ENCODE peak calls at places on chromosomes 7 and 10, in eight cellular contexts. P, G, K, U, W, M, L and D are unnamed samples.

GRCh38 chr10:93152136-93152535 is 78.4 kb downstream of the CYP26A1 start:
- DNase-seq in P (peak), G (peak), K (no peak), U (no peak), W (no peak), M (no peak), L (no peak), D (peak)

GRCh38 chr7:12584940-12585339 is 14.4 kb downstream of the SCIN start:
- DNase-seq in P (no peak), G (no peak), K (no peak), U (peak), W (no peak), M (no peak), L (no peak), D (no peak)

GRCh38 chr7:5429253-5429856 is 5.7 kb upstream of the TNRC18 start:
- DNase-seq in P (no peak), G (no peak), K (peak), U (no peak), W (no peak), M (no peak), L (peak), D (no peak)

GRCh38 chr7:2088801-2089200 is 143.9 kb downstream of the MAD1L1 start:
- DNase-seq in P (no peak), G (no peak), K (no peak), U (no peak), W (no peak), M (no peak), L (no peak), D (no peak)

GRCh38 chr7:154837622-154838021 is 165.3 kb downstream of the PAXIP1 start:
- DNase-seq in P (no peak), G (no peak), K (no peak), U (no peak), W (no peak), M (no peak), L (no peak), D (no peak)

GRCh38 chr10:25114036-25114411 is 60.8 kb upstream of the GPR158 start:
- DNase-seq in P (no peak), G (no peak), K (no peak), U (no peak), W (no peak), M (no peak), L (no peak), D (no peak)

GRCh38 chr7:77674878-77675277 is 21.4 kb upstream of the RSBN1L start:
- DNase-seq in P (no peak), G (no peak), K (no peak), U (peak), W (no peak), M (no peak), L (no peak), D (peak)

GRCh38 chr10:108358912-108359311 is 1194.4 kb upstream of the SORCS1 start:
- DNase-seq in P (peak), G (peak), K (no peak), U (peak), W (no peak), M (no peak), L (no peak), D (peak)

GRCh38 chr10:4214912-4215311 is 429.9 kb upstream of the KLF6 start:
- DNase-seq in P (no peak), G (no peak), K (no peak), U (no peak), W (no peak), M (no peak), L (no peak), D (no peak)

GRCh38 chr7:83791737-83792136 is 142.8 kb upstream of the SEMA3E start:
- DNase-seq in P (no peak), G (no peak), K (no peak), U (peak), W (no peak), M (no peak), L (no peak), D (peak)

GRCh38 chr7:16619979-16620408 is 25.6 kb downstream of the ANKMY2 start:
- DNase-seq in P (no peak), G (no peak), K (no peak), U (no peak), W (no peak), M (no peak), L (no peak), D (peak)

GRCh38 chr7:36260481-36260880 is 107.4 kb downstream of the EEPD1 start:
- DNase-seq in P (no peak), G (no peak), K (no peak), U (no peak), W (no peak), M (no peak), L (no peak), D (no peak)

GRCh38 chr10:119896937-119897336 is 4.4 kb downstream of the SEC23IP start:
- DNase-seq in P (no peak), G (no peak), K (no peak), U (peak), W (peak), M (no peak), L (no peak), D (peak)

GRCh38 chr10:88107296-88107695 is 243.9 kb downstream of the PTEN start:
- DNase-seq in P (no peak), G (no peak), K (no peak), U (no peak), W (no peak), M (no peak), L (no peak), D (no peak)

GRCh38 chr7:126699707-126700106 is 553.0 kb downstream of the GRM8 start:
- DNase-seq in P (no peak), G (no peak), K (no peak), U (no peak), W (no peak), M (no peak), L (no peak), D (no peak)

GRCh38 chr7:73966062-73966940 is 61.7 kb upstream of the ELN start:
- DNase-seq in P (no peak), G (no peak), K (no peak), U (no peak), W (no peak), M (no peak), L (peak), D (no peak)

GRCh38 chr7:36775673-36776072 is 51.4 kb upstream of the AOAH start:
- DNase-seq in P (no peak), G (no peak), K (no peak), U (no peak), W (no peak), M (no peak), L (no peak), D (no peak)

DNA sequence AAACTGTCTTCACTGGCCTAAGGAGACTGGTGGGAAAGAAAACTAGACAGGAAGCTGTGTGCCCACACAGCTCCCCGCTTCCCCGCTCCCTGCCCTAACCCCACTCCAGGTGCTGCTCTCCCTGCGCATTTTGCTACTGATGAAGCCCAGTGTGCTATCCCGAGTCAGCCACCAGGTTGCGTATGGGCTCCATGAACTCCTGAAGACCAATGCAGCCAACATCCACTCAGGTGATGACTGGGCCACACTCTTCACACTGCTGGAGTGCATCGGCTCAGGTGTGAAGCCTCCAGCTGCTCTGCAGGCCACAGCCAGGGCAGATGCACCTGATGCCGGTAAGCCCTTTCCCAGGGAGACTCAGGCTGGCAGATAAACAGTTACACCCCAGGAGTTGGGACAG is 20.3 kb upstream of the NFKB2 start:
- DNase-seq in P (no peak), G (no peak), K (no peak), U (no peak), W (no peak), M (no peak), L (no peak), D (no peak)
- TF ChIP-seq CTCF in P (peak), G (peak), K (no peak), U (no peak), W (no peak), M (no peak), L (no peak), D (no peak)

GRCh38 chr7:105137898-105138297 is 123.9 kb downstream of the KMT2E start:
- DNase-seq in P (no peak), G (no peak), K (no peak), U (no peak), W (no peak), M (no peak), L (no peak), D (no peak)

GRCh38 chr7:105133986-105134655 is 120.1 kb downstream of the KMT2E start:
- DNase-seq in P (no peak), G (no peak), K (no peak), U (no peak), W (no peak), M (no peak), L (no peak), D (no peak)

GRCh38 chr7:105133358-105133757 is 119.4 kb downstream of the KMT2E start:
- DNase-seq in P (no peak), G (no peak), K (no peak), U (no peak), W (no peak), M (no peak), L (no peak), D (no peak)

GRCh38 chr7:105139381-105139780 is 125.4 kb downstream of the KMT2E start:
- DNase-seq in P (no peak), G (no peak), K (no peak), U (no peak), W (no peak), M (no peak), L (no peak), D (no peak)

GRCh38 chr7:105136221-105136620 is 122.2 kb downstream of the KMT2E start:
- DNase-seq in P (no peak), G (no peak), K (no peak), U (no peak), W (no peak), M (no peak), L (no peak), D (no peak)
- TF ChIP-seq CTCF in P (no peak), G (no peak), K (no peak), U (no peak), W (no peak), M (no peak), L (no peak), D (peak)

DNA sequence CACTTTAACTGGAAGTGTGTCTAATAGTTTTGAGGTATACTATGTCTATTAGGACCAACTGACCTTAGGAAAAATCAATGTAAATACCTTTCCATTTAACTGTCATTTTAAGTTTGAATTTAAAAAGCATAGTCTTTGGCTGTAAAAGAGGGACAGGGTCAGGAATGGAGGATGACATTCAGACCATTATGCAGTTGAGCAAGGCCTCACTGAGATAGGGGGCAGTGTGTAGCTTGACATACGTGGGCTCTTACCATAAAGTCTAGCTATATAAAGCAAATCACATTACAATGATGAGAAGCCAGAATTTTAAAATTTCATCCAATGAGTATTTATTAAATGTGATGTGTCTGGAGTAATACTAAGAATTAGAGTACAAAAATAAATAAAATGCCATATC is 17.9 kb downstream of the PALS2 start:
- DNase-seq in P (no peak), G (no peak), K (no peak), U (no peak), W (no peak), M (no peak), L (no peak), D (no peak)
- TF ChIP-seq CTCF in P (no peak), G (no peak), K (no peak), U (no peak), W (no peak), M (no peak), L (no peak), D (no peak)

DNA sequence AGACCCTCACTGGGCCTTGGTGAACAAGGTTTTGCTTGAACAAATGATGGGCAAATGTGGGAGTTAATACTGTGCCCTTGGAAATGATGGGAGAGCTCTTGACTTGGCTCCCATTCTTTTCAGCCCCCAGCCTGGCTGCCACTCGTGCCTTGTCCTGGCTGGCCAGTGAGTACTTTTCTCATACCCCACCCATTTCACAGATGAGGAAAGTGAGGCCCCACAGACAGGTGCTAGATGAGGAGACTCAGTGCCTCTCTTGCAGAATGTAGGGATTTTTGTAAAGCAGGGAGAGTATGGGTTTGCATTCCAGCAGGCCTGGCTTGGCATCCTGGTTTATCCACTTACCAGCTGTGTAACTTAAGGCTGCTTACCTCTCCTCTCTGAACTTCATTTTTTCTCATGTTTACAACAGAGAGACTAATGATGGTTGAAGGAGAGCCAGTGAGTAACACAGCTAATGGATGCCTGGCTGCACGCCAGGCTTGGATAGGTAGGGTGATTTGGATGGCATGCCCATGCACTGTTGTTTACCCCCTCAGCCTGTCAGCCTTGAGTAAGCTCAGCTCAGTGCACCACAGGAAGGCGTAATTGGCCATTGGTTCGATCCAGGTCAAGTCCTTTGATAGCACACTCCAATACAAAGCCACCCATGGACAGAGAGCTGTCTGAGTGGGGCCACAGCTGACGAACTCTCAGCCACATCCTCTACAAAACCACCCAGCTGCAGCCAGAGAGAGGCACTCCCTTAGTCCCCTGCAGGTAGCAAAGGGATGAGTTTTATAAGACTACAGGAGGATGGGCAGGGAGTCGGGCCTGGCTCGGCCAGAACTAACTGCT is 436.8 kb downstream of the RPS24 start:
- DNase-seq in P (no peak), G (no peak), K (no peak), U (no peak), W (no peak), M (no peak), L (no peak), D (peak)
- TF ChIP-seq CTCF in P (no peak), G (no peak), K (no peak), U (no peak), W (no peak), M (no peak), L (no peak), D (no peak)

GRCh38 chr10:30645340-30645827 is 15.8 kb upstream of the LYZL2 start:
- DNase-seq in P (no peak), G (no peak), K (no peak), U (peak), W (peak), M (no peak), L (no peak), D (no peak)
- TF ChIP-seq CTCF in P (no peak), G (no peak), K (no peak), U (no peak), W (no peak), M (no peak), L (no peak), D (no peak)

GRCh38 chr7:29297194-29297890 is 102.8 kb downstream of the CHN2 start:
- DNase-seq in P (no peak), G (no peak), K (peak), U (peak), W (no peak), M (no peak), L (no peak), D (no peak)
- TF ChIP-seq CTCF in P (peak), G (peak), K (peak), U (no peak), W (no peak), M (no peak), L (no peak), D (no peak)

GRCh38 chr10:27723436-27723835 is 22.2 kb downstream of the MKX start:
- DNase-seq in P (no peak), G (no peak), K (no peak), U (no peak), W (no peak), M (no peak), L (no peak), D (no peak)
- TF ChIP-seq CTCF in P (no peak), G (no peak), K (no peak), U (no peak), W (no peak), M (no peak), L (no peak), D (no peak)

DNA sequence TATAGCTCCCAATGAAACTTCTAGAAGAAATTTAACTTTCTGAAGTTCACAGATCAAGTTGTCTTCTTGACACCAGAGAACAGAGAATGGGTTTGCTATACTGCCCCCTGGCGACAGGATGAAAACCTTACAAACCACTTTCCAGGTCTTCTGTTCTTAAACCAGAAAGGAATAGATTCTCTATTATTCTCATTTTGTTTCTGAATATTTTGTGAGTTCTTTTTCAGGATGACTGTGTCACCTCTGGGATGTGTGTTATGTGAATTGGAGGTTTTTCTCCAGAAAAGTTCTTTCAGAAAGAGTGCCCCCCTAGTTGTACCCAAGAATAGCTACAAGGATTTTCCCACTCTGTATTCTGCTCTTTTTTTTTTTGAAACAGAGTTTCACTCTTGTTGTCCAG is 6.3 kb downstream of the IFT22 start:
- DNase-seq in P (no peak), G (no peak), K (peak), U (peak), W (no peak), M (no peak), L (no peak), D (peak)
- TF ChIP-seq CTCF in P (peak), G (peak), K (peak), U (peak), W (peak), M (peak), L (no peak), D (peak)

DNA sequence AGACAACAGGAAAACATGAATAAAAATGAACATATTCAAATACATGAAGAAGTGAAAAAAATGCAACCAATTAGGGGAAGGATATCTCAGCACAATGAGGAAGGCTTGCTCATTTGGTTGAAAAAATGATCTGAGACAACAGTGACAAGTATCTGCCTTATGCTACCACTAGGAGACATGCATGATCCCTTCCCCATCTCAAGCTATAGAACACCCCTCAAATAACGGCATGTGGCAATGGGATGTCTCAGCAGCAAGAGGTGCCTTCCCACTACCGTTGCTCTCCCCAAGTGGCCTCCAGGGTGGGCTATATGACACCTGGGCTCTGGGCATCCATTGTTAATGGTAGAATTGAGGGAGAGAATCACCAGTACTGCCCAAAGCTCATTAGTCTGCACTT is 98.1 kb upstream of the RSU1 start:
- DNase-seq in P (no peak), G (no peak), K (no peak), U (no peak), W (no peak), M (no peak), L (no peak), D (no peak)
- TF ChIP-seq CTCF in P (no peak), G (peak), K (no peak), U (no peak), W (no peak), M (no peak), L (no peak), D (no peak)

GRCh38 chr10:36885746-36886145 is 239.7 kb upstream of the ANKRD30A start:
- DNase-seq in P (no peak), G (no peak), K (no peak), U (no peak), W (no peak), M (no peak), L (no peak), D (no peak)

GRCh38 chr10:36886303-36886891 is 239.0 kb upstream of the ANKRD30A start:
- DNase-seq in P (no peak), G (no peak), K (no peak), U (no peak), W (no peak), M (no peak), L (no peak), D (no peak)

GRCh38 chr10:36888925-36889573 is 236.3 kb upstream of the ANKRD30A start:
- DNase-seq in P (no peak), G (no peak), K (peak), U (peak), W (no peak), M (no peak), L (no peak), D (peak)
- TF ChIP-seq CTCF in P (peak), G (no peak), K (peak), U (peak), W (no peak), M (no peak), L (no peak), D (peak)